ENCODE peak calls at places on chromosomes 11 and 22, in six cellular contexts. R, L, X, F, O and P are unnamed samples.

GRCh38 chr11:94585375-94585774 is 18.2 kb downstream of the PIWIL4 start:
- DNase-seq in X (no peak), L (no peak), F (no peak), R (no peak), O (no peak), P (no peak)

GRCh38 chr11:134921938-134922337 is 509.9 kb upstream of the B3GAT1 start:
- DNase-seq in F (no peak), O (no peak), X (no peak), R (no peak), L (no peak), P (no peak)

GRCh38 chr22:24772493-24773220 is 1.9 kb downstream of the PIWIL3 start:
- DNase-seq in F (peak; percentile 79), O (peak; percentile 64), X (peak; percentile 71), L (no peak), R (peak; percentile 35), P (no peak)

GRCh38 chr11:2306971-2307732 is 5.3 kb downstream of the TSPAN32 start:
- DNase-seq in F (no peak), R (no peak), O (peak; percentile 6), X (no peak), L (no peak), P (no peak)

GRCh38 chr11:117371453-117371852 is 43.8 kb downstream of the CEP164 start:
- DNase-seq in X (no peak), F (no peak), L (no peak), R (no peak), O (no peak), P (no peak)

GRCh38 chr11:19953342-19953741 is 206.9 kb downstream of the DBX1 start:
- DNase-seq in X (peak; percentile 21), R (no peak), F (peak; percentile 58), L (no peak), O (peak; percentile 25), P (no peak)

GRCh38 chr11:114121138-114121537 is 61.6 kb downstream of the ZBTB16 start:
- DNase-seq in F (no peak), X (no peak), O (no peak), R (no peak), L (no peak), P (no peak)

GRCh38 chr11:65478411-65479183 is 20.2 kb upstream of the MALAT1 start:
- DNase-seq in F (peak; percentile 69), R (no peak), X (no peak), L (peak; percentile 56), O (no peak), P (no peak)

GRCh38 chr22:39431821-39432251 is 25.0 kb upstream of the MGAT3 start:
- DNase-seq in O (peak; percentile 27), L (no peak), X (no peak), R (no peak), F (peak; percentile 63), P (no peak)

GRCh38 chr22:26977741-26978140 is 320.4 kb downstream of the MIAT start:
- DNase-seq in L (no peak), F (no peak), R (no peak), X (no peak), O (no peak), P (no peak)

GRCh38 chr11:96154802-96155520 is 188.0 kb downstream of the MAML2 start:
- DNase-seq in F (peak; percentile 70), L (no peak), R (peak; percentile 53), X (no peak), O (peak; percentile 57), P (no peak)

GRCh38 chr11:68956142-68956541 is 24.6 kb downstream of the MRGPRD start:
- DNase-seq in L (no peak), X (no peak), F (no peak), R (no peak), O (no peak), P (no peak)
- TF ChIP-seq CTCF in L (no peak), X (no peak), F (peak; percentile 8), R (no peak), O (peak; percentile 55), P (peak; percentile 27)

GRCh38 chr11:8232849-8233606 is 30.6 kb downstream of the LMO1 start:
- DNase-seq in X (no peak), R (no peak), L (no peak), O (no peak), F (no peak), P (no peak)

GRCh38 chr11:8233691-8234424 is 29.8 kb downstream of the LMO1 start:
- DNase-seq in O (no peak), F (no peak), R (peak; percentile 22), X (peak; percentile 78), L (no peak), P (no peak)

GRCh38 chr11:8234910-8235309 is 28.8 kb downstream of the LMO1 start:
- DNase-seq in O (no peak), X (no peak), F (no peak), L (no peak), R (no peak), P (no peak)

GRCh38 chr11:8235925-8236324 is 27.8 kb downstream of the LMO1 start:
- DNase-seq in L (no peak), O (no peak), X (no peak), F (no peak), R (no peak), P (no peak)

GRCh38 chr11:8234425-8234821 is 29.3 kb downstream of the LMO1 start:
- DNase-seq in F (no peak), O (no peak), R (no peak), L (no peak), X (peak; percentile 86), P (no peak)
- TF ChIP-seq CTCF in F (no peak), O (no peak), R (peak; percentile 13), L (no peak), X (peak; percentile 39), P (no peak)

DNA sequence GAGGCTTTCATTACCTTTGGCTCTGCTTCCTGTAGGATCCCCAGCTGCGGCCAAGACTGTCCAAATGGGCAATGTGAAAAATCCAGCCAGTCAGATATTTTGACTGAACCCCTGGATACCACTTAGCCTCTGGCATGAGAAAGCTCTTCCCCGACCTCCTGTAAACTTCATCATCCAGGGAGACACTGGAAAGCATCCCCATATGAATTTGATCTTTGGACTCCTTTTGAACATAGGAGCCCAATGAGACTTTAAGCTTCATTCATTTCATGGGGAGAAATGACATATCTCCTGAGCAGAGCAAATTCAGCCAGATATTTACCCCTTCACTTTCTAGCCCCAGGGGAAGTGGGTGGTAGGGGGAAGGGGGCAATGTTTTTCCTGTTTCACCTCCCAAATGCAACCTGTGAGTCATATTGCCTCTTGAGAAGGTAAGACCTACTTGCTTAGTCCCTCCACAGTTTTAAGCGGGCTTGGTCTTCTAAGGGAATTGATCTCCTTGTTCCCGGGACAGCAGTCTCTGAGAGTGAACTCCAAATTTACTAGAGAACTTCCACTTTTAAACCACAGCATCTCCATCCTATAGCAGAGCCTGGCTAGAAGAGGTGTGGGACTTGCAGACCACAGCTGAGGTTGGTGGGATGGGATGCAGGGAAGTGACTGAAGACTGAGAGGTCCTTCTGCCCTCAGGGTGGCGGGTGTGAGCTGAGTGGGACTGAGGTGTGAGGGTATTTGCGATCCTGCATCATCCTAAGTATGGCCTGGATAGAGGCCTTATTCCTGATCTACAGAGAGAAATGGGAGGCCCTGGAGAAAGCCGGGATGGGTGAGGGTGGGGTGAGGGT is 20.3 kb upstream of the POU2AF1 start:
- DNase-seq in X (no peak), F (no peak), O (no peak), L (no peak), R (no peak), P (no peak)
- TF ChIP-seq CTCF in X (no peak), F (no peak), O (no peak), L (no peak), R (no peak), P (no peak)

DNA sequence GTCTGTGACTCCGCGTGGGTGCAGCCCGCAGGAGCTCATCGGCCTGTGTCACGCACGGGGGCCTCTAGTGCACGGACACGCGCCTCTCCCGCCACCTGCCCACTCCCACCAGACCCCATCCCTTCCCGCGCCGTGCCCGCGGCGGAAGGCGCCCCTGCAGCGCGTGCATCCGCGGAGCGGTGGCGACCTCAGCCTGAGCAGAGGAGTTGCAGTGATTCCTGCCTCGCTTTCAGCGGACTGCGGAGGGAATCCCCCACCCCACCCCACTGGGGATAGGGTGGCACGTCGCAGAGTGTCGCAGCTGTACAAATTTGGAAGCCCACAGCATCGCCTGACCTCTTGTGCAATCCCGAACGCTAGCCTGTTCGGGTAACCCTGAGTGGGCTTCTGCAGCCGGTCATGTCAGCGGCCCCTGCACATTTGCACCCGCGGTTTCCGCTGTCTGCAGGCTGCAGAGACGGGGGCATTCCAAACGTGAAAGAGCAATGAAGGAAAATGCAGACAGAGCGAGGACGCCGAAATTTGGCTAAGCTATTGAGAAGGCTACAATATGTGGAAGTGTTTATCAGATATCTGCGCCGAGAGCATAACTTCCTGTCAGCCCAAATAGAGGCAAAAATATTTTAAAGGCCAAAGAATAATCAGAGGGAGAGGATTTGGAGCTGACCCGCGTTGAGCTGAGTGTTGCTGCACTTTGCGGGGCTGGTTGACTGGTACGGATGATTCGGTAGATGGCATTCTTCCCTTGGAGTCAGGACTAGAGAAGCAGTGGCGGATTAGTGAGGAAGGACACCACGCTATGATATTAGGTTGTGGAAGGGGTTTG is 619 bp upstream of the ARHGAP20 start:
- DNase-seq in X (no peak), F (peak; percentile 67), L (no peak), R (peak; percentile 34), O (no peak), P (no peak)
- TF ChIP-seq CTCF in X (no peak), F (peak; percentile 23), L (no peak), R (peak; percentile 29), O (no peak), P (no peak)

DNA sequence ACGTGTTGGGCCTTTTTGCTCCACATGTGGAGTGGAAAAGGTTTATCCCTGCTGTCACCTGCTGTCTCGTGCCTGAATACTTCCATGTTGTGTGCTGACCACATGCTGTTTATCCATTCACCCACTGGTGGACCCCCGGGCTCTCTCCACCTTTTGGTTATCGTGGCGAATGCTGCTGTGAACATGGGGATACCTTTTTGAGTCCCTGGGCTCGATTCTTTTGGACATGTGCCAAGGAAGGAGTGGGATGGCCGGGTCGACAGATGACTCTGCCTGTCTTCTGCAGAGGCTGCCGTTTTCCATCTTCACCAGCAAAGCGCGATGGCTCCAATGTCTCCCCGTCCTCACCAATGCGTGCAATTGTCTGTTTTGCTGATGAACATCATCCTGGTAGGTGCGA is 758.8 kb downstream of the BRD1 start:
- DNase-seq in R (no peak), F (no peak), X (no peak), O (no peak), L (no peak), P (no peak)
- TF ChIP-seq CTCF in R (no peak), F (no peak), X (no peak), O (no peak), L (no peak), P (no peak)

GRCh38 chr22:45458532-45458931 is 44.2 kb upstream of the FBLN1 start:
- DNase-seq in X (no peak), R (no peak), L (no peak), F (no peak), O (no peak), P (no peak)

GRCh38 chr22:45460288-45461109 is 42.2 kb upstream of the FBLN1 start:
- DNase-seq in X (no peak), L (peak; percentile 17), R (no peak), O (no peak), F (peak; percentile 65), P (no peak)

GRCh38 chr22:45456811-45457210 is 43.3 kb downstream of the RIBC2 start:
- DNase-seq in O (no peak), X (no peak), L (no peak), R (no peak), F (no peak), P (no peak)

GRCh38 chr22:45459235-45459634 is 43.4 kb upstream of the FBLN1 start:
- DNase-seq in R (no peak), F (no peak), O (no peak), L (no peak), X (no peak), P (no peak)

GRCh38 chr22:45462034-45462655 is 40.5 kb upstream of the FBLN1 start:
- DNase-seq in R (no peak), F (no peak), L (no peak), X (no peak), O (no peak), P (no peak)
- TF ChIP-seq CTCF in R (no peak), F (no peak), L (no peak), X (no peak), O (peak; percentile 8), P (no peak)

GRCh38 chr22:32901925-32902324 is 100.4 kb downstream of the TIMP3 start:
- DNase-seq in L (no peak), F (no peak), R (no peak), O (no peak), X (no peak), P (no peak)
- TF ChIP-seq CTCF in L (no peak), F (no peak), R (no peak), O (no peak), X (no peak), P (no peak)